ENCODE peak calls at places on chromosome X, in six cellular contexts. C is stimulated activated CD4-positive, alpha-beta T cell treated with anti-CD3 and anti-CD28 coated beads, Interleukin-4, amount 100 ng/mL, for 1 hour; J is GM13977; W is OCI-M1; D is CD4-positive, alpha-beta T cell; L is nephron progenitor cell. X is an unnamed sample.

GRCh38 chrX:120790118-120790517 is 85.5 kb downstream of the CT47B1 start:
- DNase-seq in D (peak), J (peak), L (peak), C (no peak), W (peak), X (peak)

GRCh38 chrX:17374619-17375360 is at the start of gene NHS:
- DNase-seq in D (no peak), W (no peak), L (peak), J (peak), C (no peak), X (peak)

GRCh38 chrX:154304901-154305300 is 9.3 kb downstream of the TKTL1 start:
- DNase-seq in C (no peak), L (no peak), D (no peak), W (no peak), J (no peak), X (no peak)

GRCh38 chrX:104789784-104790183 is 223.8 kb downstream of the IL1RAPL2 start:
- DNase-seq in W (no peak), D (no peak), C (no peak), J (no peak), L (no peak), X (no peak)

GRCh38 chrX:45006002-45006800 is 133.2 kb downstream of the KDM6A start:
- DNase-seq in L (no peak), W (no peak), J (no peak), C (no peak), D (no peak), X (no peak)

GRCh38 chrX:68826113-68826980 is 2.5 kb upstream of the EFNB1 start:
- DNase-seq in L (no peak), D (no peak), C (no peak), J (no peak), W (no peak), X (no peak)

GRCh38 chrX:70196961-70197805 is 19.9 kb downstream of the DGAT2L6 start:
- DNase-seq in J (peak), W (peak), D (peak), C (peak), L (peak), X (no peak)

GRCh38 chrX:107673933-107674479 is 45.7 kb downstream of the PRPS1 start:
- DNase-seq in W (peak), D (peak), C (peak), L (peak), J (peak), X (peak)

GRCh38 chrX:119729408-119730201 is 28.8 kb upstream of the SOWAHD start:
- DNase-seq in W (peak), J (peak), C (peak), D (peak), L (peak), X (peak)

GRCh38 chrX:39338583-39338982 is 537.3 kb downstream of the MID1IP1 start:
- DNase-seq in J (no peak), D (no peak), C (no peak), L (no peak), W (no peak), X (no peak)

GRCh38 chrX:119145241-119145653 is 17.6 kb upstream of the KIAA1210 start:
- DNase-seq in D (no peak), L (peak), W (peak), C (no peak), J (no peak), X (no peak)